ENCODE peak calls at places on chromosomes 12 and 14, in nine cellular contexts. One of them, this sample, is unnamed. For H3K4me1, the result is how much of the 10 kb centered on the place peaks cover.

GRCh38 chr14:105069887-105070759 is 4.9 kb upstream of the GPR132 start:
- DNase-seq in transverse colon: no peak
- DNase-seq in right lobe of liver: no peak
- DNase-seq in cardiac muscle cell: no peak
- DNase-seq in lower lobe of right lung: peak
- DNase-seq in MM.1S: no peak
- DNase-seq in Peyer's patch: peak
- DNase-seq in psoas muscle: no peak
- DNase-seq in tibial artery: peak
- DNase-seq in this sample: peak

GRCh38 chr12:5960783-5961182 is 15.7 kb upstream of the ANO2 start:
- DNase-seq in transverse colon: no peak
- DNase-seq in right lobe of liver: no peak
- DNase-seq in cardiac muscle cell: no peak
- DNase-seq in lower lobe of right lung: no peak
- DNase-seq in MM.1S: no peak
- DNase-seq in Peyer's patch: no peak
- DNase-seq in psoas muscle: no peak
- DNase-seq in tibial artery: no peak
- DNase-seq in this sample: no peak

GRCh38 chr12:503111-503761 is 43.5 kb downstream of the B4GALNT3 start:
- DNase-seq in transverse colon: peak
- DNase-seq in right lobe of liver: no peak
- DNase-seq in cardiac muscle cell: peak
- DNase-seq in lower lobe of right lung: peak
- DNase-seq in MM.1S: no peak
- DNase-seq in Peyer's patch: no peak
- DNase-seq in psoas muscle: no peak
- DNase-seq in tibial artery: no peak
- DNase-seq in this sample: no peak

GRCh38 chr14:99524091-99524661 is 43.0 kb downstream of the CCNK start:
- DNase-seq in transverse colon: peak
- DNase-seq in right lobe of liver: peak
- DNase-seq in cardiac muscle cell: no peak
- DNase-seq in lower lobe of right lung: peak
- DNase-seq in MM.1S: no peak
- DNase-seq in Peyer's patch: no peak
- DNase-seq in psoas muscle: peak
- DNase-seq in tibial artery: no peak
- DNase-seq in this sample: no peak

GRCh38 chr14:34713681-34714319 is 593 bp downstream of the CFL2 start:
- DNase-seq in transverse colon: peak
- DNase-seq in right lobe of liver: no peak
- DNase-seq in cardiac muscle cell: peak
- DNase-seq in lower lobe of right lung: peak
- DNase-seq in MM.1S: no peak
- DNase-seq in Peyer's patch: peak
- DNase-seq in psoas muscle: peak
- DNase-seq in tibial artery: peak
- DNase-seq in this sample: peak

GRCh38 chr12:107903377-107904061 is 129.0 kb downstream of the ASCL4 start:
- DNase-seq in transverse colon: peak
- DNase-seq in right lobe of liver: no peak
- DNase-seq in cardiac muscle cell: peak
- DNase-seq in lower lobe of right lung: peak
- DNase-seq in MM.1S: peak
- DNase-seq in Peyer's patch: peak
- DNase-seq in psoas muscle: peak
- DNase-seq in tibial artery: no peak
- DNase-seq in this sample: peak

GRCh38 chr14:30194769-30195168 is 267.1 kb upstream of the PRKD1 start:
- DNase-seq in transverse colon: no peak
- DNase-seq in right lobe of liver: no peak
- DNase-seq in cardiac muscle cell: no peak
- DNase-seq in lower lobe of right lung: no peak
- DNase-seq in MM.1S: no peak
- DNase-seq in Peyer's patch: no peak
- DNase-seq in psoas muscle: no peak
- DNase-seq in tibial artery: no peak
- DNase-seq in this sample: no peak

GRCh38 chr12:112116232-112117060 is 7.9 kb upstream of the NAA25 start:
- DNase-seq in transverse colon: peak
- DNase-seq in right lobe of liver: peak
- DNase-seq in cardiac muscle cell: peak
- DNase-seq in lower lobe of right lung: peak
- DNase-seq in MM.1S: peak
- DNase-seq in Peyer's patch: no peak
- DNase-seq in psoas muscle: peak
- DNase-seq in tibial artery: peak
- DNase-seq in this sample: peak

GRCh38 chr14:75293920-75294648 is 15.5 kb downstream of the FOS start:
- DNase-seq in transverse colon: peak
- DNase-seq in right lobe of liver: peak
- DNase-seq in cardiac muscle cell: peak
- DNase-seq in lower lobe of right lung: peak
- DNase-seq in MM.1S: peak
- DNase-seq in Peyer's patch: peak
- DNase-seq in psoas muscle: peak
- DNase-seq in tibial artery: peak
- DNase-seq in this sample: peak

GRCh38 chr12:21690704-21691368 is 33.2 kb upstream of the LDHB start:
- DNase-seq in transverse colon: no peak
- DNase-seq in right lobe of liver: no peak
- DNase-seq in cardiac muscle cell: no peak
- DNase-seq in lower lobe of right lung: no peak
- DNase-seq in MM.1S: no peak
- DNase-seq in Peyer's patch: no peak
- DNase-seq in psoas muscle: no peak
- DNase-seq in tibial artery: no peak
- DNase-seq in this sample: no peak

GRCh38 chr12:92561543-92561899 is 141.3 kb upstream of the PLEKHG7 start:
- DNase-seq in transverse colon: peak
- DNase-seq in right lobe of liver: no peak
- DNase-seq in cardiac muscle cell: no peak
- DNase-seq in lower lobe of right lung: no peak
- DNase-seq in MM.1S: no peak
- DNase-seq in Peyer's patch: no peak
- DNase-seq in psoas muscle: no peak
- DNase-seq in tibial artery: peak
- DNase-seq in this sample: no peak

GRCh38 chr12:124861492-124861891 is 2.2 kb downstream of the SCARB1 start:
- DNase-seq in transverse colon: peak
- DNase-seq in right lobe of liver: no peak
- DNase-seq in cardiac muscle cell: no peak
- DNase-seq in lower lobe of right lung: no peak
- DNase-seq in MM.1S: no peak
- DNase-seq in Peyer's patch: no peak
- DNase-seq in psoas muscle: no peak
- DNase-seq in tibial artery: peak
- DNase-seq in this sample: peak

GRCh38 chr14:98229676-98230366 is 1042.2 kb downstream of the BCL11B start:
- DNase-seq in transverse colon: no peak
- DNase-seq in right lobe of liver: no peak
- DNase-seq in cardiac muscle cell: no peak
- DNase-seq in lower lobe of right lung: no peak
- DNase-seq in MM.1S: no peak
- DNase-seq in Peyer's patch: no peak
- DNase-seq in psoas muscle: no peak
- DNase-seq in tibial artery: no peak
- DNase-seq in this sample: no peak

GRCh38 chr14:98227000-98227726 is 1044.8 kb downstream of the BCL11B start:
- DNase-seq in transverse colon: no peak
- DNase-seq in right lobe of liver: no peak
- DNase-seq in cardiac muscle cell: no peak
- DNase-seq in lower lobe of right lung: no peak
- DNase-seq in MM.1S: peak
- DNase-seq in Peyer's patch: no peak
- DNase-seq in psoas muscle: no peak
- DNase-seq in tibial artery: no peak
- DNase-seq in this sample: no peak

GRCh38 chr14:98226411-98226810 is 1045.6 kb downstream of the BCL11B start:
- DNase-seq in transverse colon: no peak
- DNase-seq in right lobe of liver: no peak
- DNase-seq in cardiac muscle cell: no peak
- DNase-seq in lower lobe of right lung: no peak
- DNase-seq in MM.1S: no peak
- DNase-seq in Peyer's patch: no peak
- DNase-seq in psoas muscle: no peak
- DNase-seq in tibial artery: no peak
- DNase-seq in this sample: no peak

GRCh38 chr14:98231210-98231609 is 1040.8 kb downstream of the BCL11B start:
- DNase-seq in transverse colon: no peak
- DNase-seq in right lobe of liver: no peak
- DNase-seq in cardiac muscle cell: no peak
- DNase-seq in lower lobe of right lung: no peak
- DNase-seq in MM.1S: no peak
- DNase-seq in Peyer's patch: no peak
- DNase-seq in psoas muscle: no peak
- DNase-seq in tibial artery: no peak
- DNase-seq in this sample: no peak

DNA sequence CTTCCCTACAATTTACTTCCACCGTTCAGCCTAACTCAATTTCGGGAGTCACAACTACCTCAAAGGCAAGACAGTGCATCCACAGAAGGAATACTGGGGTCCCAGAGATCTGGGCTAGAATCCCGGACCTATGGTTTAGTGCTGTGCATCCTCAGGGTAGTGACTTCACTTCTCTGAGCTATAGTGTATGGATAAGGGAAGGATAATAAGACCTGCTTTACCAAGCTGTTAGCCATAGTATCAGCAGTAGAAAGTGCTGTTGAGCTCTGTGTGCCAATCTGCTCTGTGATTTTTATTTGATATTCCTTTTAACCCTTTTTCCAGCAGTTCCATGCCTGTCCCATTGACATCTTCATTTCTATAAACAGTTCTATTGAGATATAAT is 1044.3 kb downstream of the BCL11B start:
- DNase-seq in transverse colon: no peak
- DNase-seq in right lobe of liver: no peak
- DNase-seq in cardiac muscle cell: no peak
- DNase-seq in lower lobe of right lung: no peak
- DNase-seq in MM.1S: no peak
- DNase-seq in Peyer's patch: no peak
- DNase-seq in psoas muscle: no peak
- DNase-seq in tibial artery: no peak
- DNase-seq in this sample: no peak
- H3K4me1 ChIP-seq in transverse colon: under half
- H3K4me1 ChIP-seq in right lobe of liver: under half
- H3K4me1 ChIP-seq in cardiac muscle cell: under half
- H3K4me1 ChIP-seq in lower lobe of right lung: under half
- H3K4me1 ChIP-seq in MM.1S: under half
- H3K4me1 ChIP-seq in Peyer's patch: under half
- H3K4me1 ChIP-seq in psoas muscle: under half
- H3K4me1 ChIP-seq in tibial artery: under half
- H3K4me1 ChIP-seq in this sample: under half

GRCh38 chr14:23061995-23062394 is 4.7 kb upstream of the CDH24 start:
- DNase-seq in transverse colon: peak
- DNase-seq in right lobe of liver: no peak
- DNase-seq in cardiac muscle cell: no peak
- DNase-seq in lower lobe of right lung: no peak
- DNase-seq in MM.1S: no peak
- DNase-seq in Peyer's patch: no peak
- DNase-seq in psoas muscle: peak
- DNase-seq in tibial artery: peak
- DNase-seq in this sample: no peak
- TF ChIP-seq CTCF in transverse colon: no peak
- TF ChIP-seq CTCF in right lobe of liver: no peak
- TF ChIP-seq CTCF in cardiac muscle cell: no peak
- TF ChIP-seq CTCF in lower lobe of right lung: no peak
- TF ChIP-seq CTCF in MM.1S: no peak
- TF ChIP-seq CTCF in Peyer's patch: no peak
- TF ChIP-seq CTCF in psoas muscle: no peak
- TF ChIP-seq CTCF in tibial artery: no peak
- TF ChIP-seq CTCF in this sample: no peak

DNA sequence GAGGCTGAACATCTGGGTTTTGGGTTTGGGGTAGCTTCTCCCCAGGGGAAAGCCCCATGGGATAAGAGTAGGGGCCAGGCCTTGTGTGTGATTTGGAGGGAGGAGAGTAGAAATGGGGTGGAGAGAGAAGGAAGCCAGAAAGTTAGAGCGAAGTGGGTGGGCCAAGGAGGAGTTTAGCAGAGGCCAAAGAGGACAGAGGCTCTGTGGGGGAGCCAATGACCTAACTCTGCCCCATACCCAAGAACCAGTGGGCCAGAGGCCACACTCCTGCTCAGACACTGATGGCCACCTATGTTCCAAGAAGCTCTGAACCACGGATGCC is 9.3 kb downstream of the ZNF385A start:
- DNase-seq in transverse colon: no peak
- DNase-seq in right lobe of liver: no peak
- DNase-seq in cardiac muscle cell: no peak
- DNase-seq in lower lobe of right lung: no peak
- DNase-seq in MM.1S: no peak
- DNase-seq in Peyer's patch: no peak
- DNase-seq in psoas muscle: no peak
- DNase-seq in tibial artery: no peak
- DNase-seq in this sample: no peak
- H3K4me1 ChIP-seq in transverse colon: under half
- H3K4me1 ChIP-seq in right lobe of liver: under half
- H3K4me1 ChIP-seq in cardiac muscle cell: under half
- H3K4me1 ChIP-seq in lower lobe of right lung: under half
- H3K4me1 ChIP-seq in MM.1S: under half
- H3K4me1 ChIP-seq in Peyer's patch: under half
- H3K4me1 ChIP-seq in psoas muscle: half or more
- H3K4me1 ChIP-seq in tibial artery: under half
- H3K4me1 ChIP-seq in this sample: under half

DNA sequence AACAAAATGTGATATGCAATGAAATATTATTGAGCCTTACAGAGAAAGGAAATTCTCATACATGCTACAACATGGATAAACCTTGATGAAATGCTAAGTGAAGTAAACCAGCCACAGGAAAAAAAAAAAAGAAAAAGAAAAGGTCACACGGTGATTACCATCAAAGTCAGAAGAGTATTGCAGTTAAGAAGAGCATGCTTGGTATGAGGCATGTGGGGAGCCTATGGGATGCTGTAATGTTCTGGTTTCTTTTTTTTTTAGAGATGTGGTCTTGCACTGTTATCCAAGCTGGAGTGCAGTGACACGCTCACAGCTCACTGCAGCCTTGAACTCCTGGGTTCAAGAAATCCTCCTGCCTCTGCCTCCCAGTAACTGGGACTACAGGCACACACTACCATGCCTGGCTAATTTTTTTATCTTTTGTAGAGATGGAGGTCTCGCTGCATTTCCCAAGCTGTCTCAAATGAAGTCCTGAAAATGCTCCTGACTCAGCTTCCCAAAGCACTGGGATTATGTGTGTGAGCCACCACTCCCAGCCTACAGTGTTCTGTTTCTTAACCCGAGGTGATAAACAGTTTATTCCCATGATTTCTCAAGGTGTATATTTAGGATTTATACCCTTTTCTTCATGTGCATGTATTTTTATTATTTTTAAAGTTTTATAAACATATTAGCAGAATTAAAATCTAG is 96.2 kb downstream of the SEC23A start:
- DNase-seq in transverse colon: no peak
- DNase-seq in right lobe of liver: no peak
- DNase-seq in cardiac muscle cell: no peak
- DNase-seq in lower lobe of right lung: no peak
- DNase-seq in MM.1S: no peak
- DNase-seq in Peyer's patch: no peak
- DNase-seq in psoas muscle: no peak
- DNase-seq in tibial artery: no peak
- DNase-seq in this sample: no peak
- TF ChIP-seq CTCF in transverse colon: no peak
- TF ChIP-seq CTCF in right lobe of liver: no peak
- TF ChIP-seq CTCF in cardiac muscle cell: no peak
- TF ChIP-seq CTCF in lower lobe of right lung: no peak
- TF ChIP-seq CTCF in MM.1S: no peak
- TF ChIP-seq CTCF in Peyer's patch: no peak
- TF ChIP-seq CTCF in psoas muscle: no peak
- TF ChIP-seq CTCF in tibial artery: no peak
- TF ChIP-seq CTCF in this sample: no peak